ENCODE peak calls at places on chromosomes 1 and 21, in five cellular contexts. U, V, I, H and Z are unnamed samples.

GRCh38 chr1:21164266-21164665 is 12.4 kb downstream of the EIF4G3 start:
- DNase-seq in I (no peak), U (no peak), V (no peak), H (no peak), Z (no peak)

GRCh38 chr1:29471487-29472313 is 235.4 kb downstream of the PTPRU start:
- DNase-seq in I (peak; percentile 63), H (no peak), U (no peak), V (no peak), Z (no peak)

GRCh38 chr1:206933333-206933945 is 11.7 kb upstream of the FCMR start:
- DNase-seq in V (peak; percentile 73), U (peak; percentile 66), I (no peak), H (no peak), Z (no peak)

GRCh38 chr21:45974073-45975016 is 7.2 kb upstream of the COL6A1 start:
- DNase-seq in H (no peak), I (no peak), V (no peak), U (peak; percentile 41), Z (no peak)

GRCh38 chr1:64675718-64676345 is 69.0 kb upstream of the RAVER2 start:
- DNase-seq in V (no peak), H (peak; percentile 12), U (no peak), I (no peak), Z (no peak)

GRCh38 chr1:41525891-41526587 is 41.6 kb upstream of the EDN2 start:
- DNase-seq in I (no peak), V (no peak), H (no peak), U (no peak), Z (no peak)

GRCh38 chr21:37914211-37914900 is 1.9 kb downstream of the KCNJ6 start:
- DNase-seq in U (no peak), H (no peak), I (peak; percentile 16), V (no peak), Z (no peak)

GRCh38 chr1:36305915-36306209 is 306 bp upstream of the SH3D21 start:
- DNase-seq in I (no peak), H (no peak), U (no peak), V (no peak), Z (no peak)

GRCh38 chr1:221309711-221310110 is 430.5 kb downstream of the HLX start:
- DNase-seq in V (no peak), H (no peak), U (no peak), I (no peak), Z (no peak)

GRCh38 chr1:159421821-159422220 is 10.2 kb upstream of the OR10J4 start:
- DNase-seq in I (no peak), V (no peak), U (no peak), H (no peak), Z (no peak)

GRCh38 chr1:3753656-3754454 is 1.6 kb downstream of the CCDC27 start:
- DNase-seq in H (no peak), V (no peak), I (no peak), U (peak; percentile 30), Z (no peak)

GRCh38 chr1:184605941-184606340 is 148.7 kb downstream of the EDEM3 start:
- DNase-seq in U (no peak), I (no peak), H (no peak), V (no peak), Z (no peak)

GRCh38 chr1:39224295-39224829 is 19.9 kb downstream of the MACF1 start:
- DNase-seq in H (no peak), V (no peak), U (no peak), I (no peak), Z (no peak)

GRCh38 chr1:21922103-21923014 is 14.8 kb downstream of the HSPG2 start:
- DNase-seq in H (no peak), V (no peak), U (no peak), I (peak; percentile 74), Z (no peak)

GRCh38 chr21:25528511-25528910 is 78.8 kb downstream of the MRPL39 start:
- DNase-seq in H (no peak), U (no peak), V (no peak), I (peak; percentile 45), Z (no peak)

GRCh38 chr1:55310517-55310927 is 95.4 kb upstream of the USP24 start:
- DNase-seq in V (no peak), I (peak; percentile 80), H (peak; percentile 89), U (no peak), Z (peak; percentile 96)

GRCh38 chr1:20037877-20038276 is 32.1 kb upstream of the PLA2G5 start:
- DNase-seq in I (no peak), U (no peak), V (no peak), H (no peak), Z (no peak)